ENCODE peak calls at places on chromosomes 5 and 9, in nine cellular contexts. R is SK-N-SH treated with all-trans-retinoic acid at 6 μM for 48 hours; F is activated naive CD8-positive, alpha-beta T cell treated with anti-CD3 and anti-CD28 coated beads, Interleukin-2, amount 50 U/mL, for 24 hours; H is HCT116; T is left cardiac atrium; S is activated CD4-positive, CD25-positive, alpha-beta regulatory T cell treated with anti-CD3 and anti-CD28 coated beads, Interleukin-2, amount 50 U/mL, for 24 hours; A is Right ventricle myocardium superior; X is pancreas; D is aorta. Y is an unnamed sample.

GRCh38 chr5:157877821-157878220 is 18.9 kb upstream of the CLINT1 start:
- ATAC-seq in R (no peak), F (no peak), H (no peak), T (no peak), S (no peak), A (no peak), X (no peak), D (no peak), Y (no peak)

GRCh38 chr9:16012621-16013020 is 459.8 kb downstream of the CCDC171 start:
- ATAC-seq in R (no peak), F (no peak), H (no peak), T (no peak), S (no peak), A (no peak), X (no peak), D (no peak), Y (no peak)

GRCh38 chr5:151214614-151215545 is 9.0 kb downstream of the CCDC69 start:
- ATAC-seq in R (no peak), F (peak), H (no peak), T (peak), S (peak), A (peak), X (peak), D (peak), Y (peak)

GRCh38 chr9:78316151-78316892 is 19.4 kb downstream of the PSAT1 start:
- ATAC-seq in R (no peak), F (peak), H (no peak), T (no peak), S (no peak), A (no peak), X (peak), D (no peak), Y (no peak)

GRCh38 chr9:120934271-120934670 is 7.7 kb upstream of the TRAF1 start:
- ATAC-seq in R (no peak), F (no peak), H (no peak), T (no peak), S (no peak), A (no peak), X (no peak), D (no peak), Y (no peak)

GRCh38 chr9:25224309-25224708 is 453.9 kb downstream of the TUSC1 start:
- ATAC-seq in R (no peak), F (no peak), H (no peak), T (no peak), S (no peak), A (no peak), X (no peak), D (no peak), Y (no peak)

GRCh38 chr5:175686826-175687225 is 29.0 kb downstream of the HRH2 start:
- ATAC-seq in R (no peak), F (no peak), H (no peak), T (peak), S (no peak), A (no peak), X (no peak), D (peak), Y (no peak)

GRCh38 chr9:77926314-77926959 is 105.2 kb downstream of the GNAQ start:
- ATAC-seq in R (peak), F (no peak), H (peak), T (no peak), S (peak), A (no peak), X (peak), D (no peak), Y (no peak)

GRCh38 chr9:28678097-28678496 is 1104.8 kb upstream of the C9orf72 start:
- ATAC-seq in R (peak), F (no peak), H (no peak), T (no peak), S (no peak), A (no peak), X (no peak), D (no peak), Y (no peak)

GRCh38 chr9:3525088-3525835 is 539 bp downstream of the RFX3 start:
- ATAC-seq in R (peak), F (no peak), H (peak), T (peak), S (no peak), A (peak), X (peak), D (peak), Y (peak)

GRCh38 chr5:643811-644271 is 31.7 kb downstream of the CEP72 start:
- ATAC-seq in R (no peak), F (no peak), H (peak), T (no peak), S (peak), A (no peak), X (no peak), D (no peak), Y (no peak)

GRCh38 chr9:85569988-85570387 is 171.8 kb downstream of the AGTPBP1 start:
- ATAC-seq in R (peak), F (peak), H (peak), T (no peak), S (no peak), A (no peak), X (no peak), D (no peak), Y (no peak)

GRCh38 chr9:89236955-89237573 is 58.4 kb upstream of the SHC3 start:
- ATAC-seq in R (no peak), F (no peak), H (peak), T (no peak), S (no peak), A (no peak), X (no peak), D (no peak), Y (no peak)

GRCh38 chr5:68242743-68243142 is 27.2 kb downstream of the PIK3R1 start:
- ATAC-seq in R (no peak), F (no peak), H (no peak), T (peak), S (no peak), A (peak), X (peak), D (peak), Y (no peak)

Y was measured in gastroesophageal sphincter.